ENCODE peak calls at places on chromosomes 13 and 19, in nine cellular contexts. V is astrocyte of the cerebellum, Q is nucleus accumbens, U is SK-MEL-5, H is HS-5, I is psoas muscle, M is left lung, A is HFFc6, L is hepatic stellate cell. W is an unnamed sample.

GRCh38 chr13:110419391-110419791 is 112.3 kb downstream of the COL4A2 start:
- DNase-seq in Q (no peak), I (no peak), U (no peak), H (no peak), A (no peak), V (peak; percentile 76), M (no peak), L (no peak), W (no peak)

GRCh38 chr19:12792853-12793289 is 1.6 kb downstream of the JUNB start:
- DNase-seq in A (no peak), V (no peak), L (no peak), Q (no peak), U (no peak), I (peak; percentile 14), M (no peak), H (no peak), W (no peak)

GRCh38 chr13:25286308-25286968 is 850 bp downstream of the MTMR6 start:
- DNase-seq in V (no peak), M (no peak), U (peak; percentile 62), A (peak; percentile 52), Q (no peak), L (peak; percentile 39), I (no peak), H (no peak), W (no peak)

GRCh38 chr13:50125556-50126377 is 110.5 kb downstream of the KCNRG start:
- DNase-seq in U (peak; percentile 68), I (peak; percentile 96), M (peak; percentile 99), V (peak; percentile 48), L (peak; percentile 81), A (peak; percentile 26), Q (peak; percentile 92), H (no peak), W (no peak)

GRCh38 chr13:21481359-21481758 is 22.3 kb upstream of the ZDHHC20 start:
- DNase-seq in Q (no peak), U (no peak), V (no peak), A (peak; percentile 38), M (no peak), I (no peak), L (peak; percentile 42), H (no peak), W (no peak)

GRCh38 chr13:102293723-102294122 is 108.1 kb downstream of the FGF14 start:
- DNase-seq in L (no peak), M (no peak), A (no peak), U (no peak), Q (no peak), V (no peak), I (no peak), H (no peak), W (no peak)

GRCh38 chr13:110960219-110960618 is 45.4 kb upstream of the ANKRD10 start:
- DNase-seq in U (no peak), Q (no peak), H (no peak), A (no peak), V (no peak), L (no peak), M (no peak), I (no peak), W (no peak)

GRCh38 chr13:86476656-86477055 is 677.4 kb upstream of the SLITRK6 start:
- DNase-seq in M (no peak), L (no peak), Q (peak; percentile 7), I (no peak), A (no peak), H (no peak), U (no peak), V (no peak), W (no peak)